ENCODE peak calls at places on chromosomes 16 and 17, in seven cellular contexts. N is GM12865, C is adrenal gland, U is lung, P is colonic mucosa, G is type B pancreatic cell, H is MM.1S. V is an unnamed sample.

GRCh38 chr16:30585400-30586191 is at the start of gene ZNF785:
- DNase-seq in U (peak), G (peak), C (peak), H (peak), N (peak), P (peak), V (peak)

GRCh38 chr16:75471723-75472634 is 7.5 kb upstream of the TMEM170A start:
- DNase-seq in U (no peak), G (no peak), P (peak), N (peak), H (peak), C (peak), V (peak)

GRCh38 chr16:47017636-47018035 is 44.2 kb upstream of the DNAJA2 start:
- DNase-seq in H (no peak), C (no peak), N (no peak), G (no peak), U (no peak), P (no peak), V (no peak)

GRCh38 chr17:47703191-47703591 is 9.2 kb downstream of the TBKBP1 start:
- DNase-seq in H (no peak), C (no peak), U (no peak), P (no peak), N (peak), G (no peak), V (peak)

GRCh38 chr17:38673714-38674012 is 1.1 kb downstream of the EPOP start:
- DNase-seq in C (no peak), U (no peak), H (peak), G (no peak), N (peak), P (peak), V (peak)

GRCh38 chr17:17906418-17907215 is 65.6 kb downstream of the TOM1L2 start:
- DNase-seq in P (no peak), G (no peak), C (no peak), U (no peak), H (no peak), N (no peak), V (no peak)

GRCh38 chr17:10092595-10092994 is 105.8 kb downstream of the GAS7 start:
- DNase-seq in P (no peak), U (no peak), G (no peak), C (no peak), N (no peak), H (no peak), V (no peak)

GRCh38 chr16:70508752-70509151 is 14.6 kb downstream of the COG4 start:
- DNase-seq in G (no peak), U (no peak), C (no peak), P (no peak), H (peak), N (peak), V (no peak)

GRCh38 chr16:23408242-23409201 is 44.5 kb downstream of the COG7 start:
- DNase-seq in C (peak), U (no peak), N (no peak), P (peak), G (no peak), H (no peak), V (no peak)

GRCh38 chr17:80539022-80539421 is 5.6 kb upstream of the RPTOR start:
- DNase-seq in P (no peak), U (no peak), G (no peak), C (no peak), H (no peak), N (no peak), V (no peak)

GRCh38 chr17:40547785-40548478 is 17.3 kb downstream of the CCR7 start:
- DNase-seq in P (no peak), C (no peak), H (no peak), N (no peak), G (no peak), U (peak), V (no peak)

GRCh38 chr17:50689956-50690886 is 17.5 kb downstream of the ANKRD40 start:
- DNase-seq in P (no peak), H (no peak), U (no peak), C (no peak), N (no peak), G (no peak), V (no peak)

GRCh38 chr16:57725077-57725953 is 10.3 kb upstream of the KATNB1 start:
- DNase-seq in P (no peak), N (no peak), H (no peak), U (no peak), G (no peak), C (no peak), V (no peak)
- TF ChIP-seq CTCF in P (no peak), N (no peak), H (no peak), U (no peak), G (no peak), C (no peak), V (no peak)

DNA sequence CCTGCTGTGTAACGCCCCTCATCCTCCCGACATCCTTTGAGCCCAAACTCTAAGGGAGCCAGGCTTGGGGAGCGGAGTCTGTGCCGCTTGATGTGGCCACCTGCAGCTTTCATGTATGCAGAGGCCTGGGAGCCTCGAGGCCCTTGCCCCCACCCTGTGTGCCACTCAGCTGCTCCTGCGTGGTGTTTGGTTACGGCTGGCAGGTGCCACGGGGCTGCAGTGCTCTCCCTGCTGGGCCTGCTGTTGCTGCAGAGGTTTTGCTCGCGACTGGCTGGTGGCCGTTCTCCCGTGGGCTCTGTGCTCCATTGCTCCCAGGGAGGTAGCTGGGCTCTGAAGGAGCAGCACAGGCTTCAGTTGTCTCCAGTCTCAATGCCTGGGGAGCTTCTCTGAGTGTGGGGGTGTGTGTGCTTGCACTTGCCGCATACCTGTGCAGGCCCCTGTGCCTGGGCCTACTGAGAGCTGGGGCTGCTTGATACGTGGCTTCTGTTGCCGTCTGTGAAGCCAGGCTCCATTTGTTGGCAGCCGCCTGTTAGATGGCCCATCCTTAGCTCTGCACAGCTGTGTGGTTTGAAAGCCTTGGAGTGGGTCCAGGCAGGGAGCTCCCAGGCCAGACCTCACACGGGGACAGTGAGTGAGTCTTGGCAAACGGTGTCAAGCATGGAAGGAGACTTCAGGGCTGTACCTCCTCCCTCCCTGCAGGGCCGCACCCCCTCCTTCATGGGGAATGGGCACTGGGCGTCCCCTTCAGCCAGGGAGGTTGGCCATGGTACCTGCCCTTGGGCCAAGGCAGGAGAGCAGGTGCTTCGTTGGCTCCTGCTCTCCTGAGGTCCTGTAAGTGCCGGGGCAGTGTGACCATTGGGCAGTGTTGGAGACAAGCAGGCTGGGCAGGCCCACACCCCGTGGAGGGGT is 47.2 kb downstream of the PDPK1 start:
- DNase-seq in U (no peak), H (no peak), C (peak), G (no peak), P (no peak), N (no peak), V (no peak)
- TF ChIP-seq CTCF in U (no peak), H (no peak), C (no peak), G (no peak), P (no peak), N (no peak), V (no peak)

GRCh38 chr17:31496601-31497000 is 105.1 kb downstream of the RAB11FIP4 start:
- DNase-seq in U (no peak), C (no peak), G (no peak), H (no peak), N (no peak), P (no peak), V (no peak)
- TF ChIP-seq CTCF in U (no peak), C (no peak), G (no peak), H (no peak), N (no peak), P (no peak), V (no peak)

GRCh38 chr16:53372942-53373871 is 61.1 kb upstream of the RBL2 start:
- DNase-seq in P (peak), N (peak), C (no peak), H (peak), G (no peak), U (peak), V (peak)

GRCh38 chr16:53369921-53370320 is 64.3 kb upstream of the RBL2 start:
- DNase-seq in P (no peak), N (no peak), G (no peak), H (no peak), C (no peak), U (no peak), V (no peak)

DNA sequence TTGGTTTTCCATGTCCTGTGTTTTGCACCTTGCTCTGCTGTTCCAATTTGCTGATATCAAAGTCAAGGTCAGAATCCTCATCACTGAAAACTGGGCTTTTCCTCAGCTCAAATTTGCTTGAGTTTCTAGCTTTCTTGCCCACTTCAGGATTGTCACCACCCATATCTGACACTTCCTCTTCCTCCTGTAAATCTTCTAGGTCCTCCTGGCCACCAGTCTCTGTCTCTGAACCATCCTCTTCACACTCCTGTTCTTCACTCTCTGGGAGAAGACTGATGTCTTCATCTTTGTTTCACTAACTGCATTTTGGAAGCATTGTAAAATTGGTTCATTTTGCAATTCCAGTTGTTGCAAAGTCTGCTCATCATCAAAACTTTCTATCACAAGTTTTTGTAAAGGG is 63.4 kb upstream of the RBL2 start:
- DNase-seq in P (no peak), G (no peak), U (no peak), C (no peak), H (no peak), N (no peak), V (no peak)
- TF ChIP-seq CTCF in P (no peak), G (no peak), U (no peak), C (no peak), H (no peak), N (no peak), V (no peak)

DNA sequence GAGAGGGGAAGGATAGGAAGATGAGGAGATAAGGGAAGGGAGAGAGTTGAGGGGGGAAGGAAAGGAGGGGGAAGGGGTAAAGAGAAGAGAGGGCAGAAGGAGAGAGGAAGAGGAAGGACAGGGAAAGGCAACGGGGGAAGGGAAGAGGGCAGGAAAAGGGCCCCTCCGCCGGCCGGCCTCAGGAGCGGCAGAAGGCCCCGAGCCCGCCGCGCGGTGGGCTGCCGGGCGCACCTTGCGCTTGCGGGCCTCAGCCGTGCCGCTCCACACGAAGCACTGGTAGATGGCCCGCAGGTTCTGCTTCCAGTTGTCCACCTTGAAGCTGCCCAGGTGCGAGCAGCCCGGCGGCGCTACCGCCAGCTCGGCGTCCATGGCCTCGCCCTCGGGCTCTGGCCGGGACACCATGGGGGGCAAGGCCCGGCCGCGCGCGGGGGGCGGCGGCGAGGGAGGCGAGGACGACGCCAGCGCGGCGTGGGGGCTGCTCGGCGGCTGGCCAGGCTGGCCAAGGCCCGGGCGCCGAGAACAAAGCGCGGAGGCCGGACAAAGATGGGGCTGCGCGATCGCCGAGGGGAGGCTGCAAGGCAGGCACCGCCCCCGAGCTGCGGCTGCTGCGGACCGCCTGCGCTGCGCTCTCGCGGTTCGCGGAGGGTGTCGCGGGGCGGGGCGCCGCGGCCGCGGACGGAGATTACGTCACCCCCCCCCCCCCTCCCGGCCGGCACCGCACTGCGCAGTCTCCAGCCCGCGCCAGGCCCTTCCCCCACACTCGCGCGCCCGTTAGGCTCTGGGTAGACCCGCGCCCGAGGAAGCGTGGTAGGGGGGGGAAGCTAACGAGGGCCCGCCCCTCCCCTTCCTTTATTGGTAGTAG is at the start of gene USP22:
- DNase-seq in H (no peak), N (no peak), C (no peak), G (peak), U (no peak), P (peak), V (peak)
- TF ChIP-seq CTCF in H (no peak), N (no peak), C (no peak), G (no peak), U (no peak), P (no peak), V (no peak)

GRCh38 chr16:80803341-80804060 is 897 bp downstream of the CDYL2 start:
- DNase-seq in G (peak), U (peak), H (no peak), N (peak), P (peak), C (peak), V (peak)
- TF ChIP-seq CTCF in G (peak), U (no peak), H (peak), N (peak), P (peak), C (peak), V (peak)

DNA sequence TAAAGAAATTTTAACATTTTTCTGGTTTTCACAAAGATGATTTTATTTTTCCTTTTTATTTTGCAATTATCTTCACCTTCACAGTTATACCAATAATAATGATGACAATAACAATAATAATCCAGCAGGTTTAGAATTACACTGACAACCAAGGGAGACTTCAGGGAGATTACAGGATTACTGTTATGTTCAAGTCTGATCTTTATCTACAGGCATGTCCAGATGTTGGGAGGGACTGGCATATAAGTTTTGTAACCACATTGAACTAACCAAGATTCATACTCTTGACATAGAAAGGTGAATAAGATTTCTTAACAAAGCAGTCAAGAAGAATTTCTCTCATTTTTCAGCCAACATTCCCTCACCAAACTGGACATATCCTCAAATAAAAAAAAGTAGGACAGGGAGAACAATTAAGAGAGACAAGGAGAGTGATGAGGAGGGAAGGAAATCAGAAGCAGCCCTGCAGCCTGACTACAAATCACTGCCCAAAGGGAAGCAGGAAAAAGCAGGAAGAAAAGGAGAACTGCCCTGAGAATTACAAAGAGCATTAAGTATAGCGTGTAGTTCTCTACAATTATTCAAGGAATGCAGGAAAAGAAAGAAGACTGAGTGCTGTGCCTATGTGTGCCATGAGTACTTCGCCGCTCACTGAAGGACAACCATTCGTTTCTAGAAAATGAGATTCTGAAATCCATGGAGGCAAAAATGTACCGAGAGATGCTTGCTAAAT is 155.7 kb upstream of the C17orf78 start:
- DNase-seq in N (no peak), U (no peak), P (no peak), H (no peak), G (no peak), C (no peak), V (no peak)
- TF ChIP-seq CTCF in N (no peak), U (no peak), P (no peak), H (no peak), G (no peak), C (no peak), V (no peak)

DNA sequence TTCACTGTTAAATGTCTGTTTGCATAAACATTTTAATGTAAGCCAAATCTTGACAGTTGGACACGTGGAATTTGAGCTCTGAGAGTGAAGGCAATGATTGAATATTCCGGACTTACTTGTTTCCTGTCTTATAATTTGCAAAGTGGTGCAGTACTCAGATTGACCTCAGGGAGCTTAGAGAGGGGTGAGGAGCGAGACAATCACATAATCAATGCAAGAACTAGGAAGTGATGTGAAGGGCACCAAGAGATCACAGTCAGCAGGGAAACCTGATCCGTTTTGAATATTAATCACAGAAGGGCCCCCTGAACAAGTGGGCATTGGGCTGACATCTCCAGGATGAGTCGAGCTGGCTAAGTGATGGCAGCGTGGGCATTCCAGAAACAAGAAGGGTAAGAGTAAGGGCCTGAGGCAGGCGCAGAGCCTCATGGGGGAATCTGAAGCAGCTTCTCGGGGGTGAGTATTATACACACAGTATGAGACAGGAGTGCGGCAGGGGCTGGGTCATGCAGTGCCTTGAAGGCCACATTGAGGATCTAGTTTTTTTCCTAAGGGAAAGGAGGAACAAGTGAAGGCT is 26.1 kb downstream of the TEX2 start:
- DNase-seq in P (no peak), G (no peak), H (no peak), C (no peak), N (no peak), U (no peak), V (no peak)
- TF ChIP-seq CTCF in P (no peak), G (peak), H (peak), C (peak), N (no peak), U (no peak), V (no peak)

DNA sequence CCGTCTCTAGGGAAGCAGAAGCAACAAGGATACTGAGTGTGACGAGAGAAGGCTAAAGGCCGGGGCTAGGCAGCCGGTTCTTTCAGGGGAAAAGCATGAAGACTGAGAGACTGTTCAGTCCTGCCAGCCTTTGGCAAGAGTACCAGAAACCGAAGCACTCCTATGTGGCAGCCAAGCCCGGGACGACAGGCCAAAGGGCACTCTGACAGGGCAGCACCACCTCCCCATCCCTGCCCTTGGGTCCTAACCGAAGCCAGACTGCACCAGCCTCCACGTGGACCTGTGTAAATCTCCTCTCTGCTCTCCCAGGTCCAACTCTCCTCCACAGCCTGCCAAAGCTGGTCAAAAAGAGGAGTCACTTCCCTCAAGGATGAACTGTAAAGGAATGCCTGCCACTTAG is 23.5 kb upstream of the ALOX15 start:
- DNase-seq in N (no peak), P (peak), G (no peak), H (no peak), U (no peak), C (no peak), V (no peak)
- TF ChIP-seq CTCF in N (no peak), P (no peak), G (no peak), H (no peak), U (no peak), C (no peak), V (no peak)

GRCh38 chr17:67276075-67276474 is 31.1 kb upstream of the HELZ start:
- DNase-seq in U (no peak), N (no peak), P (no peak), H (no peak), G (no peak), C (no peak), V (no peak)
- TF ChIP-seq CTCF in U (no peak), N (no peak), P (no peak), H (no peak), G (peak), C (no peak), V (no peak)